ENCODE peak calls at places on chromosome 22, in five cellular contexts. W is tibial nerve, O is A549, G is sigmoid colon, Z is transverse colon. D is an unnamed sample.

GRCh38 chr22:31588970-31589675 is 72.9 kb downstream of the PISD start:
- DNase-seq in Z (peak), G (no peak), W (no peak), O (no peak), D (no peak)

GRCh38 chr22:36027960-36028645 is 521 bp downstream of the RBFOX2 start:
- DNase-seq in Z (peak), O (no peak), G (peak), W (no peak), D (no peak)

GRCh38 chr22:29883831-29884139 is 811 bp downstream of the MTMR3 start:
- DNase-seq in W (no peak), G (no peak), O (no peak), Z (no peak), D (no peak)

GRCh38 chr22:27669798-27670599 is 131.6 kb downstream of the MN1 start:
- DNase-seq in W (no peak), Z (no peak), O (peak), G (no peak), D (no peak)

GRCh38 chr22:37229012-37229804 is 14.9 kb downstream of the RAC2 start:
- DNase-seq in O (peak), G (no peak), Z (no peak), W (no peak), D (no peak)

GRCh38 chr22:22558972-22559603 is at the start of gene PRAME:
- DNase-seq in W (no peak), G (no peak), O (peak), Z (peak), D (peak)

GRCh38 chr22:35076648-35077047 is 10.7 kb downstream of the ISX start:
- DNase-seq in Z (no peak), O (no peak), W (no peak), G (no peak), D (no peak)

GRCh38 chr22:30821381-30821780 is 126.7 kb downstream of the OSBP2 start:
- DNase-seq in W (no peak), G (no peak), Z (no peak), O (no peak), D (no peak)

GRCh38 chr22:32652609-32653008 is 148.9 kb upstream of the TIMP3 start:
- DNase-seq in W (no peak), O (no peak), G (no peak), Z (no peak), D (no peak)

GRCh38 chr22:32695451-32695891 is 106.0 kb upstream of the TIMP3 start:
- DNase-seq in Z (no peak), W (no peak), O (peak), G (no peak), D (no peak)

GRCh38 chr22:46977656-46978343 is 215.3 kb downstream of the TBC1D22A start:
- DNase-seq in O (no peak), Z (no peak), G (peak), W (no peak), D (no peak)

GRCh38 chr22:31566484-31566883 is 70.1 kb downstream of the SFI1 start:
- DNase-seq in O (no peak), W (no peak), Z (no peak), G (no peak), D (no peak)

GRCh38 chr22:30325065-30325720 is 1.5 kb downstream of the TBC1D10A start:
- DNase-seq in W (no peak), Z (peak), G (peak), O (peak), D (peak)

GRCh38 chr22:42257386-42257785 is 13.1 kb downstream of the TCF20 start:
- DNase-seq in O (no peak), W (no peak), Z (no peak), G (no peak), D (no peak)

GRCh38 chr22:26642465-26643367 is 14.7 kb upstream of the MIAT start:
- DNase-seq in O (no peak), Z (peak), G (no peak), W (no peak), D (no peak)

GRCh38 chr22:44395116-44396005 is 82.6 kb upstream of the SHISAL1 start:
- DNase-seq in W (no peak), G (no peak), O (no peak), Z (peak), D (no peak)

GRCh38 chr22:40560551-40560950 is 76.0 kb downstream of the MRTFA start:
- DNase-seq in W (no peak), G (no peak), O (no peak), Z (no peak), D (no peak)

GRCh38 chr22:36544107-36544620 is 15.2 kb upstream of the EIF3D start:
- DNase-seq in O (no peak), W (no peak), G (no peak), Z (no peak), D (no peak)

GRCh38 chr22:36971305-36971704 is 47.9 kb downstream of the TST start:
- DNase-seq in G (peak), O (no peak), W (no peak), Z (no peak), D (no peak)

GRCh38 chr22:23913306-23913660 is 19.1 kb downstream of the MIF start:
- DNase-seq in O (no peak), Z (no peak), W (no peak), G (no peak), D (no peak)

GRCh38 chr22:45151503-45151902 is 12.2 kb upstream of the NUP50 start:
- DNase-seq in W (no peak), G (no peak), O (no peak), Z (no peak), D (no peak)

GRCh38 chr22:44624689-44625420 is 77.1 kb upstream of the PRR5 start:
- DNase-seq in W (no peak), G (no peak), Z (no peak), O (no peak), D (peak)

GRCh38 chr22:48042621-48043395 is 1280.4 kb downstream of the TBC1D22A start:
- DNase-seq in W (no peak), O (no peak), Z (no peak), G (no peak), D (no peak)

GRCh38 chr22:38309614-38310517 is 7.4 kb downstream of the CSNK1E start:
- DNase-seq in W (no peak), O (no peak), G (no peak), Z (no peak), D (peak)
- TF ChIP-seq POLR2A in W (no peak), O (no peak), G (no peak), Z (no peak), D (no peak)

GRCh38 chr22:43293259-43293658 is 49.9 kb downstream of the SCUBE1 start:
- DNase-seq in O (no peak), W (no peak), Z (peak), G (peak), D (no peak)

GRCh38 chr22:43295660-43296059 is 47.5 kb downstream of the SCUBE1 start:
- DNase-seq in G (no peak), Z (no peak), W (no peak), O (no peak), D (no peak)

GRCh38 chr22:43292633-43293025 is 50.5 kb downstream of the SCUBE1 start:
- DNase-seq in G (no peak), Z (no peak), O (no peak), W (no peak), D (no peak)

GRCh38 chr22:43295173-43295572 is 48.0 kb downstream of the SCUBE1 start:
- DNase-seq in W (no peak), G (no peak), O (no peak), Z (no peak), D (no peak)

DNA sequence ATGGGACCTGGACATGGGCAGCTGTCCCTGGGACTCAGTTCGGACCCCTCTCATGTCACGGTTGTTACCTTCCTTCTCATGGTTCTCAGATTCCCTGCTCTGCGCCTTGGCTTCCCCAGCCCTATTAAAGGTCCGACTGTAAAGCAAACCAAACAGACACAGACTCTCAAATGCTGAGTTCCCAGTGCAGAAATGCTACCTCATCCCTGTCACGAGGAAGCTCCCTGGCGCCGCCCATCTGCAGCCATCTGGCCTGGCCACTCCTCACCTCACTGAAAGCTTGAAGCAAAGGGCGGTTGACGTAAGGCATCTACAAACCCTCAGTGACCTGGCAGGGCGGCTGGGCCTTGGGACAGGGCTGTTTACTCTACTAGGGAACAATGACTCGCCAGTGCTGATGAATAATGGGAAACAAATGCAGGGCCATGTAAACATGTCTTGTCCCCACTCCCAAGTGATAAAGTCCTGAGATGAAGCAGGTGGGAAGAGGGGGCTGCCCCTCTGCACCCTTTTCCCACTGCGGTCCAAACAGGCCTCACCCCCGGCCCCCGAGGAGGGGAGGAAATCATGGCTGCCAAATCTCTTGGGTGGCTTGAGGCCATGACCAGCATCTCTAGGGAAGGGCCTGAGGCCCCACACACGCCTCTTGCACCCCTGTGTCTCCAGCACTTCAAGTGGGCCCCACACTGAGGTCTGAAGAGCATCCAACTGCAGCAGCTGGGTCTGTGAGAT is 49.3 kb downstream of the SCUBE1 start:
- DNase-seq in O (peak), Z (peak), W (peak), G (peak), D (peak)
- TF ChIP-seq EP300 in O (no peak), Z (peak), W (no peak), G (peak), D (no peak)

DNA sequence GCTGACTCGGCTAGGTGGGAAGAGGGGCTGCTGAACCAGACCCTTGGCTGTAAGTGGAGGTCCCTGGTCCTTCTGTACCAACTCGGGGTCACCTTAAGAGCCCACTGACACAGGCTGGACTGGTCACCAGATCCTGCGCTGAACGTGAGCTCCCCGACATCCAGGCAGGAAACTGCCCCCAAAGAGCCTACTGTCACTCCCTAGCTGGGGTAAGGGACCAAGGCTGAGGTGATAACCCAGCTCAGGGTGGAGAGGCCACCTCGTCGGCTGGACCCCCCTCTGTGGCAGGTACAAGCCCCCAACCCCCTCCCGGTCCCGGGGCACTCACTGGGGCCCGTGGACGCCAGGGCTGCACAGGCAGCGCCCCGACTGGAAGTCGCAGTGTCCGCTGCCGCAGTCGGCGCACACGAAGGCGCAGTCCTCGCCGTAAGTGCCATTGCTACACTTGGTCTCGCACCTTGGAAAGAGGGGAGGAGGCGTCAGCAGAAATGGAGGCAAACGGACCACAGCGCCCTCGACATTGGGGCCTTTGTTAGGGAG is 7.5 kb downstream of the SCARF2 start:
- DNase-seq in G (peak), O (no peak), W (no peak), Z (no peak), D (no peak)
- H3K4me3 ChIP-seq in G (no peak), O (peak), W (no peak), Z (peak), D (no peak)

GRCh38 chr22:49345896-49346295 is 481.8 kb downstream of the BRD1 start:
- DNase-seq in W (no peak), G (no peak), Z (no peak), O (no peak), D (no peak)
- TF ChIP-seq POLR2A in W (no peak), G (no peak), Z (no peak), O (no peak), D (no peak)

D was measured in ovary.